ENCODE peak calls at places on chromosomes 4 and X, in six cellular contexts. One of them, this sample, is unnamed.

GRCh38 chrX:100596601-100597000 is 11.9 kb downstream of the TNMD start:
- DNase-seq in iris pigment epithelial cell: no peak
- DNase-seq in myocyte: no peak
- DNase-seq in activated naive CD4-positive, alpha-beta T cell treated with anti-CD3 and anti-CD28 coated beads for 36 hours: no peak
- DNase-seq in cardiac fibroblast: no peak
- DNase-seq in activated CD8-positive, alpha-beta memory T cell treated with anti-CD3 and anti-CD28 coated beads, Interleukin-2, amount 50 U/mL, for 48 hours: no peak
- DNase-seq in this sample: no peak

GRCh38 chr4:183591301-183591700 is 67.7 kb downstream of the RWDD4 start:
- DNase-seq in activated CD8-positive, alpha-beta memory T cell treated with anti-CD3 and anti-CD28 coated beads, Interleukin-2, amount 50 U/mL, for 48 hours: no peak
- DNase-seq in activated naive CD4-positive, alpha-beta T cell treated with anti-CD3 and anti-CD28 coated beads for 36 hours: no peak
- DNase-seq in iris pigment epithelial cell: peak
- DNase-seq in cardiac fibroblast: no peak
- DNase-seq in myocyte: no peak
- DNase-seq in this sample: no peak

GRCh38 chr4:39134674-39135073 is 47.7 kb upstream of the WDR19 start:
- DNase-seq in activated naive CD4-positive, alpha-beta T cell treated with anti-CD3 and anti-CD28 coated beads for 36 hours: no peak
- DNase-seq in activated CD8-positive, alpha-beta memory T cell treated with anti-CD3 and anti-CD28 coated beads, Interleukin-2, amount 50 U/mL, for 48 hours: no peak
- DNase-seq in cardiac fibroblast: no peak
- DNase-seq in myocyte: peak
- DNase-seq in iris pigment epithelial cell: no peak
- DNase-seq in this sample: no peak

GRCh38 chrX:115333446-115333845 is 43.9 kb downstream of the LUZP4 start:
- DNase-seq in activated naive CD4-positive, alpha-beta T cell treated with anti-CD3 and anti-CD28 coated beads for 36 hours: no peak
- DNase-seq in iris pigment epithelial cell: peak
- DNase-seq in activated CD8-positive, alpha-beta memory T cell treated with anti-CD3 and anti-CD28 coated beads, Interleukin-2, amount 50 U/mL, for 48 hours: no peak
- DNase-seq in myocyte: no peak
- DNase-seq in cardiac fibroblast: peak
- DNase-seq in this sample: no peak

GRCh38 chr4:102338405-102338804 is 6.9 kb downstream of the SLC39A8 start:
- DNase-seq in cardiac fibroblast: no peak
- DNase-seq in activated CD8-positive, alpha-beta memory T cell treated with anti-CD3 and anti-CD28 coated beads, Interleukin-2, amount 50 U/mL, for 48 hours: no peak
- DNase-seq in myocyte: no peak
- DNase-seq in activated naive CD4-positive, alpha-beta T cell treated with anti-CD3 and anti-CD28 coated beads for 36 hours: no peak
- DNase-seq in iris pigment epithelial cell: peak
- DNase-seq in this sample: no peak

GRCh38 chrX:30858098-30858497 is 31.0 kb downstream of the TAB3 start:
- DNase-seq in cardiac fibroblast: no peak
- DNase-seq in myocyte: no peak
- DNase-seq in activated naive CD4-positive, alpha-beta T cell treated with anti-CD3 and anti-CD28 coated beads for 36 hours: no peak
- DNase-seq in iris pigment epithelial cell: no peak
- DNase-seq in activated CD8-positive, alpha-beta memory T cell treated with anti-CD3 and anti-CD28 coated beads, Interleukin-2, amount 50 U/mL, for 48 hours: no peak
- DNase-seq in this sample: no peak

GRCh38 chr4:184750926-184751584 is 17.2 kb upstream of the CENPU start:
- DNase-seq in activated naive CD4-positive, alpha-beta T cell treated with anti-CD3 and anti-CD28 coated beads for 36 hours: no peak
- DNase-seq in activated CD8-positive, alpha-beta memory T cell treated with anti-CD3 and anti-CD28 coated beads, Interleukin-2, amount 50 U/mL, for 48 hours: no peak
- DNase-seq in myocyte: peak
- DNase-seq in cardiac fibroblast: peak
- DNase-seq in iris pigment epithelial cell: no peak
- DNase-seq in this sample: no peak

GRCh38 chr4:137631605-137632004 is 99.3 kb upstream of the PCDH18 start:
- DNase-seq in myocyte: no peak
- DNase-seq in activated naive CD4-positive, alpha-beta T cell treated with anti-CD3 and anti-CD28 coated beads for 36 hours: no peak
- DNase-seq in activated CD8-positive, alpha-beta memory T cell treated with anti-CD3 and anti-CD28 coated beads, Interleukin-2, amount 50 U/mL, for 48 hours: no peak
- DNase-seq in iris pigment epithelial cell: no peak
- DNase-seq in cardiac fibroblast: no peak
- DNase-seq in this sample: peak

GRCh38 chrX:2638279-2638678 is 52.8 kb upstream of the CD99 start:
- DNase-seq in cardiac fibroblast: no peak
- DNase-seq in myocyte: no peak
- DNase-seq in activated naive CD4-positive, alpha-beta T cell treated with anti-CD3 and anti-CD28 coated beads for 36 hours: no peak
- DNase-seq in iris pigment epithelial cell: no peak
- DNase-seq in activated CD8-positive, alpha-beta memory T cell treated with anti-CD3 and anti-CD28 coated beads, Interleukin-2, amount 50 U/mL, for 48 hours: no peak
- DNase-seq in this sample: no peak

GRCh38 chr4:157052429-157053040 is 23.4 kb upstream of the GLRB start:
- DNase-seq in iris pigment epithelial cell: no peak
- DNase-seq in cardiac fibroblast: no peak
- DNase-seq in myocyte: peak
- DNase-seq in activated CD8-positive, alpha-beta memory T cell treated with anti-CD3 and anti-CD28 coated beads, Interleukin-2, amount 50 U/mL, for 48 hours: no peak
- DNase-seq in activated naive CD4-positive, alpha-beta T cell treated with anti-CD3 and anti-CD28 coated beads for 36 hours: no peak
- DNase-seq in this sample: no peak

GRCh38 chr4:7394681-7395451 is 39.9 kb downstream of the PSAPL1 start:
- DNase-seq in activated naive CD4-positive, alpha-beta T cell treated with anti-CD3 and anti-CD28 coated beads for 36 hours: no peak
- DNase-seq in cardiac fibroblast: no peak
- DNase-seq in activated CD8-positive, alpha-beta memory T cell treated with anti-CD3 and anti-CD28 coated beads, Interleukin-2, amount 50 U/mL, for 48 hours: no peak
- DNase-seq in iris pigment epithelial cell: no peak
- DNase-seq in myocyte: no peak
- DNase-seq in this sample: no peak

GRCh38 chr4:103402198-103402597 is 204.1 kb upstream of the CENPE start:
- DNase-seq in cardiac fibroblast: no peak
- DNase-seq in iris pigment epithelial cell: no peak
- DNase-seq in activated naive CD4-positive, alpha-beta T cell treated with anti-CD3 and anti-CD28 coated beads for 36 hours: no peak
- DNase-seq in activated CD8-positive, alpha-beta memory T cell treated with anti-CD3 and anti-CD28 coated beads, Interleukin-2, amount 50 U/mL, for 48 hours: no peak
- DNase-seq in myocyte: peak
- DNase-seq in this sample: no peak

GRCh38 chrX:43655961-43656494 is at the start of gene MAOA:
- DNase-seq in iris pigment epithelial cell: peak
- DNase-seq in activated CD8-positive, alpha-beta memory T cell treated with anti-CD3 and anti-CD28 coated beads, Interleukin-2, amount 50 U/mL, for 48 hours: peak
- DNase-seq in myocyte: no peak
- DNase-seq in activated naive CD4-positive, alpha-beta T cell treated with anti-CD3 and anti-CD28 coated beads for 36 hours: peak
- DNase-seq in cardiac fibroblast: peak
- DNase-seq in this sample: peak

GRCh38 chr4:41590591-41590990 is 52.6 kb downstream of the LIMCH1 start:
- DNase-seq in myocyte: no peak
- DNase-seq in cardiac fibroblast: no peak
- DNase-seq in activated naive CD4-positive, alpha-beta T cell treated with anti-CD3 and anti-CD28 coated beads for 36 hours: no peak
- DNase-seq in iris pigment epithelial cell: no peak
- DNase-seq in activated CD8-positive, alpha-beta memory T cell treated with anti-CD3 and anti-CD28 coated beads, Interleukin-2, amount 50 U/mL, for 48 hours: no peak
- DNase-seq in this sample: no peak

This sample was measured in right cardiac atrium.